ENCODE peak calls at places on chromosomes 12 and 14, in five cellular contexts. D is pancreas, U is suprapubic skin, S is HepG2, P is left lung. G is an unnamed sample.

GRCh38 chr12:110537605-110538409 is 35.7 kb downstream of the RAD9B start:
- DNase-seq in D (no peak), S (no peak), U (no peak), P (no peak), G (peak; percentile 82)

GRCh38 chr12:58917699-58918334 is 2.5 kb downstream of the LRIG3 start:
- DNase-seq in U (no peak), S (no peak), P (no peak), D (no peak), G (no peak)

GRCh38 chr12:70049596-70050360 is 193.5 kb upstream of the CNOT2 start:
- DNase-seq in S (no peak), D (no peak), U (no peak), P (no peak), G (no peak)

GRCh38 chr12:59405992-59406391 is 189.8 kb upstream of the SLC16A7 start:
- DNase-seq in S (no peak), D (no peak), U (no peak), P (no peak), G (no peak)

GRCh38 chr12:23827353-23827752 is 122.1 kb downstream of the SOX5 start:
- DNase-seq in P (no peak), D (no peak), U (no peak), S (peak; percentile 42), G (no peak)

GRCh38 chr12:49057888-49058287 is 2.7 kb downstream of the KMT2D start:
- DNase-seq in D (peak; percentile 46), P (no peak), U (no peak), S (no peak), G (no peak)

GRCh38 chr12:57042695-57043094 is 7.2 kb downstream of the MYO1A start:
- DNase-seq in P (no peak), D (no peak), S (no peak), U (no peak), G (no peak)

GRCh38 chr12:10128687-10129086 is 1.3 kb downstream of the CLEC7A start:
- DNase-seq in U (no peak), D (no peak), S (no peak), P (no peak), G (no peak)

GRCh38 chr14:69259531-69260245 is at the start of gene GALNT16:
- DNase-seq in S (no peak), D (peak; percentile 67), U (no peak), P (peak; percentile 80), G (no peak)

GRCh38 chr14:51603495-51603894 is 48.2 kb upstream of the FRMD6 start:
- DNase-seq in U (no peak), D (no peak), S (no peak), P (no peak), G (no peak)

GRCh38 chr12:66804555-66804954 is 125.7 kb upstream of the GRIP1 start:
- DNase-seq in P (no peak), S (no peak), D (no peak), U (no peak), G (no peak)

GRCh38 chr12:58068706-58069105 is 127.3 kb downstream of the ATP23 start:
- DNase-seq in U (no peak), P (no peak), D (no peak), S (no peak), G (no peak)

GRCh38 chr14:96253140-96253539 is 2.9 kb upstream of the BDKRB1 start:
- DNase-seq in P (peak; percentile 14), S (no peak), D (no peak), U (no peak), G (no peak)

GRCh38 chr14:69539631-69540410 is 34.9 kb downstream of the CCDC177 start:
- DNase-seq in U (no peak), D (no peak), P (no peak), S (no peak), G (no peak)

GRCh38 chr12:107565551-107565950 is 120.0 kb upstream of the PWP1 start:
- DNase-seq in D (no peak), U (no peak), P (no peak), S (no peak), G (no peak)

GRCh38 chr12:14545144-14546124 is 22.2 kb downstream of the PLBD1 start:
- DNase-seq in P (no peak), U (no peak), D (no peak), S (no peak), G (no peak)

GRCh38 chr14:43647302-43647701 is 859.8 kb downstream of the FSCB start:
- DNase-seq in S (peak; percentile 23), D (no peak), P (no peak), U (no peak), G (peak; percentile 47)

GRCh38 chr12:27682534-27682933 is 13.7 kb upstream of the REP15 start:
- DNase-seq in U (no peak), P (no peak), D (no peak), S (no peak), G (no peak)

GRCh38 chr14:38124496-38124895 is 83.2 kb upstream of the SSTR1 start:
- DNase-seq in S (no peak), D (no peak), U (no peak), P (no peak), G (no peak)

GRCh38 chr12:69161835-69162234 is 77.5 kb upstream of the CPSF6 start:
- DNase-seq in D (no peak), U (no peak), S (no peak), P (no peak), G (no peak)

GRCh38 chr14:61812347-61813100 is 50.3 kb downstream of the SNAPC1 start:
- DNase-seq in D (peak; percentile 70), U (no peak), S (no peak), P (peak; percentile 83), G (no peak)

GRCh38 chr12:83473408-83474095 is 786.8 kb downstream of the TMTC2 start:
- DNase-seq in P (no peak), S (no peak), D (no peak), U (no peak), G (no peak)

GRCh38 chr12:52690351-52691075 is 10.3 kb upstream of the KRT1 start:
- DNase-seq in U (no peak), P (no peak), S (no peak), D (no peak), G (no peak)

GRCh38 chr14:73168274-73168673 is 32.0 kb downstream of the PSEN1 start:
- DNase-seq in U (no peak), P (no peak), D (no peak), S (no peak), G (no peak)

GRCh38 chr12:67042697-67043131 is 226.4 kb upstream of the CAND1 start:
- DNase-seq in U (no peak), D (no peak), P (no peak), S (no peak), G (no peak)

GRCh38 chr14:105448706-105449111 is 25.9 kb upstream of the CRIP2 start:
- DNase-seq in S (peak; percentile 20), U (no peak), P (peak; percentile 90), D (peak; percentile 91), G (peak; percentile 85)

GRCh38 chr12:127125607-127126259 is 1141.2 kb upstream of the TMEM132C start:
- DNase-seq in P (no peak), D (no peak), U (no peak), S (no peak), G (no peak)

GRCh38 chr12:25058012-25058411 is 109.1 kb upstream of the BCAT1 start:
- DNase-seq in U (no peak), D (no peak), S (no peak), P (no peak), G (no peak)

GRCh38 chr12:117494833-117495714 is 133.6 kb upstream of the NOS1 start:
- DNase-seq in S (peak; percentile 10), P (no peak), U (no peak), D (peak; percentile 73), G (no peak)

GRCh38 chr12:74514098-74514872 is 23.4 kb upstream of the ATXN7L3B start:
- DNase-seq in U (no peak), S (peak; percentile 0), D (no peak), P (peak; percentile 55), G (no peak)

GRCh38 chr14:23182372-23183014 is 967 bp downstream of the SLC7A8 start:
- DNase-seq in P (peak; percentile 87), U (no peak), D (peak; percentile 73), S (no peak), G (no peak)

GRCh38 chr12:129257526-129257925 is 404.2 kb downstream of the GLT1D1 start:
- DNase-seq in D (no peak), U (no peak), S (no peak), P (no peak), G (no peak)
- H3K27ac ChIP-seq in D (no peak overlapping the region), U (no peak overlapping the region), S (no peak overlapping the region), P (no peak overlapping the region), G (no peak overlapping the region)

GRCh38 chr14:63432228-63432627 is 110.9 kb downstream of the PPP2R5E start:
- DNase-seq in D (no peak), P (no peak), S (no peak), U (no peak), G (no peak)

GRCh38 chr14:63432888-63433552 is 110.2 kb downstream of the PPP2R5E start:
- DNase-seq in D (no peak), P (no peak), S (no peak), U (no peak), G (no peak)

GRCh38 chr14:63436286-63437098 is 106.7 kb downstream of the PPP2R5E start:
- DNase-seq in S (no peak), U (no peak), P (no peak), D (no peak), G (no peak)

GRCh38 chr14:63435838-63436237 is 107.3 kb downstream of the PPP2R5E start:
- DNase-seq in P (peak; percentile 78), D (peak; percentile 60), S (peak; percentile 13), U (peak; percentile 86), G (peak; percentile 80)

GRCh38 chr14:63435204-63435603 is 108.0 kb downstream of the PPP2R5E start:
- DNase-seq in D (no peak), U (no peak), S (no peak), P (no peak), G (no peak)
- H3K27ac ChIP-seq in D (no peak overlapping the region), U (peak overlapping the region; percentile 33), S (no peak overlapping the region), P (peak overlapping the region; percentile 65), G (peak overlapping the region; percentile 81)

DNA sequence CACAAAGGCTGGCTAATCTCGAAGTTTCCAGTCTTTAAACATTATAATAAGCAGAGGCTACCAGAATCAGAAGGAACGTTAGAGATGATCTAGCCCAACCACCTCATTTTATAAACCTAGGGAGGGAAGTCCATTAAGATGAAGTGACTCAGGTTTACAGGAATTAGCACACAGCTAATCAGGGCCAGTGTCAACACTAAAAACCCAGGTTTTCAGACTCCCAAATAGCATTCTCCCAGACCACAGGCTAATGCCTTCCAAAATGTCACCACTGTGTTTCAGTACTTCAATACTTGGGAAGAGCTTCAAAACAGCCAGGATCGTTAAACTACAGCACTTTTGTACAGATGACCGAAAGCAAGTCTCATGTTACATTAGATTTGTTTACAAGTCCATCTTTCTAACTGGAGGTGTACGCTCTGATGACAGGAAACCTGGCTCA is 89.2 kb downstream of the FOXN3 start:
- DNase-seq in S (no peak), U (no peak), P (no peak), D (no peak), G (no peak)
- H3K27ac ChIP-seq in S (no peak overlapping the region), U (no peak overlapping the region), P (no peak overlapping the region), D (no peak overlapping the region), G (no peak overlapping the region)

GRCh38 chr12:105469182-105469581 is 138.7 kb downstream of the C12orf75 start:
- DNase-seq in U (no peak), P (no peak), D (no peak), S (no peak), G (no peak)

GRCh38 chr12:105466901-105467598 is 136.6 kb downstream of the C12orf75 start:
- DNase-seq in P (no peak), D (no peak), U (no peak), S (no peak), G (no peak)

GRCh38 chr12:105468464-105468863 is 138.0 kb downstream of the C12orf75 start:
- DNase-seq in P (no peak), S (no peak), D (no peak), U (no peak), G (no peak)

GRCh38 chr12:105466231-105466900 is 135.9 kb downstream of the C12orf75 start:
- DNase-seq in U (no peak), S (no peak), P (no peak), D (no peak), G (no peak)

GRCh38 chr12:105467710-105468366 is 137.3 kb downstream of the C12orf75 start:
- DNase-seq in S (no peak), U (no peak), D (no peak), P (no peak), G (no peak)
- H3K27ac ChIP-seq in S (no peak overlapping the region), U (no peak overlapping the region), D (no peak overlapping the region), P (peak overlapping the region; percentile 45), G (no peak overlapping the region)